ENCODE peak calls at places on chromosome 10, in seven cellular contexts. V is neuronal stem cell, K is mesendoderm, Z is ovary, Q is heart right ventricle, H is mesenchymal stem cell, O is RWPE2. P is an unnamed sample.
A peak's percentile ranks its signal among the peaks of the same experiment; 100 is the strongest.

GRCh38 chr10:79145174-79145483 is 76.4 kb downstream of the ZMIZ1 start:
- DNase-seq in V (no peak), K (no peak), Z (no peak), Q (no peak), H (no peak), O (no peak), P (no peak)

GRCh38 chr10:12588091-12588850 is 238.9 kb downstream of the CAMK1D start:
- DNase-seq in V (no peak), K (no peak), Z (no peak), Q (no peak), H (no peak), O (no peak), P (no peak)

GRCh38 chr10:97708976-97709745 is 4.4 kb upstream of the MARVELD1 start:
- DNase-seq in V (peak; percentile 65), K (peak; percentile 77), Z (peak; percentile 85), Q (peak; percentile 79), H (peak; percentile 75), O (no peak), P (peak; percentile 66)

GRCh38 chr10:33810986-33811385 is 476.5 kb upstream of the NRP1 start:
- DNase-seq in V (no peak), K (no peak), Z (peak; percentile 62), Q (no peak), H (no peak), O (no peak), P (no peak)

GRCh38 chr10:71031601-71032000 is 143.2 kb upstream of the PCBD1 start:
- DNase-seq in V (no peak), K (peak; percentile 34), Z (no peak), Q (no peak), H (no peak), O (no peak), P (no peak)

GRCh38 chr10:97270523-97271154 is 21.8 kb downstream of the ARHGAP19 start:
- DNase-seq in V (no peak), K (peak; percentile 22), Z (no peak), Q (no peak), H (peak; percentile 19), O (no peak), P (no peak)

GRCh38 chr10:118557946-118558345 is 37.5 kb downstream of the PRLHR start:
- DNase-seq in V (no peak), K (peak; percentile 43), Z (no peak), Q (no peak), H (no peak), O (no peak), P (peak; percentile 24)

GRCh38 chr10:97922378-97922758 is 72.7 kb downstream of the GOLGA7B start:
- DNase-seq in V (no peak), K (no peak), Z (no peak), Q (no peak), H (no peak), O (no peak), P (no peak)

GRCh38 chr10:79349072-79349491 is 1.8 kb downstream of the PPIF start:
- DNase-seq in V (no peak), K (no peak), Z (no peak), Q (no peak), H (no peak), O (no peak), P (no peak)

GRCh38 chr10:92693534-92693893 is 3.8 kb downstream of the HHEX start:
- DNase-seq in V (no peak), K (no peak), Z (no peak), Q (no peak), H (no peak), O (no peak), P (no peak)

GRCh38 chr10:79407811-79408795 is 37.3 kb downstream of the ZCCHC24 start:
- DNase-seq in V (no peak), K (no peak), Z (peak; percentile 78), Q (no peak), H (peak; percentile 60), O (peak; percentile 38), P (no peak)

GRCh38 chr10:89480047-89480446 is 55.3 kb downstream of the SLC16A12 start:
- DNase-seq in V (no peak), K (no peak), Z (no peak), Q (peak; percentile 24), H (no peak), O (no peak), P (no peak)

GRCh38 chr10:43707755-43708154 is 59.1 kb upstream of the ZNF32 start:
- DNase-seq in V (no peak), K (no peak), Z (no peak), Q (peak; percentile 84), H (no peak), O (no peak), P (no peak)

GRCh38 chr10:99694171-99694570 is 34.9 kb downstream of the ENTPD7 start:
- DNase-seq in V (no peak), K (no peak), Z (no peak), Q (no peak), H (peak; percentile 76), O (no peak), P (no peak)

GRCh38 chr10:21993360-21994001 is 10.0 kb downstream of the DNAJC1 start:
- DNase-seq in V (no peak), K (peak; percentile 36), Z (no peak), Q (no peak), H (peak; percentile 46), O (no peak), P (no peak)

GRCh38 chr10:115957010-115957395 is 316.0 kb downstream of the GFRA1 start:
- DNase-seq in V (no peak), K (no peak), Z (no peak), Q (no peak), H (no peak), O (no peak), P (no peak)

GRCh38 chr10:92809845-92810244 is 38.5 kb upstream of the EXOC6 start:
- DNase-seq in V (no peak), K (no peak), Z (no peak), Q (no peak), H (no peak), O (no peak), P (no peak)

GRCh38 chr10:123402656-123403055 is 248.5 kb downstream of the BUB3 start:
- DNase-seq in V (no peak), K (no peak), Z (no peak), Q (no peak), H (no peak), O (no peak), P (no peak)

GRCh38 chr10:5892007-5892406 is 2.0 kb downstream of the FBH1 start:
- DNase-seq in V (no peak), K (no peak), Z (no peak), Q (no peak), H (no peak), O (no peak), P (no peak)

GRCh38 chr10:95350212-95350829 is 59.5 kb upstream of the PDLIM1 start:
- DNase-seq in V (no peak), K (no peak), Z (no peak), Q (no peak), H (peak; percentile 72), O (no peak), P (no peak)

GRCh38 chr10:108249940-108250339 is 1085.4 kb upstream of the SORCS1 start:
- DNase-seq in V (no peak), K (no peak), Z (no peak), Q (no peak), H (no peak), O (no peak), P (no peak)

GRCh38 chr10:79178070-79178576 is 109.4 kb downstream of the ZMIZ1 start:
- DNase-seq in V (no peak), K (no peak), Z (no peak), Q (no peak), H (no peak), O (no peak), P (no peak)

GRCh38 chr10:101481256-101481655 is 106.8 kb downstream of the POLL start:
- DNase-seq in V (no peak), K (no peak), Z (no peak), Q (no peak), H (no peak), O (no peak), P (no peak)

GRCh38 chr10:101482568-101482967 is 105.5 kb downstream of the POLL start:
- DNase-seq in V (no peak), K (no peak), Z (no peak), Q (no peak), H (no peak), O (no peak), P (no peak)

GRCh38 chr10:101485681-101486554 is 102.1 kb downstream of the POLL start:
- DNase-seq in V (peak; percentile 30), K (peak; percentile 34), Z (peak; percentile 27), Q (no peak), H (no peak), O (no peak), P (peak; percentile 29)

GRCh38 chr10:101484154-101484748 is 103.8 kb downstream of the POLL start:
- DNase-seq in V (no peak), K (no peak), Z (no peak), Q (no peak), H (no peak), O (no peak), P (no peak)

GRCh38 chr10:101485207-101485606 is 102.8 kb downstream of the POLL start:
- DNase-seq in V (no peak), K (no peak), Z (no peak), Q (no peak), H (no peak), O (no peak), P (no peak)
- H3K4me3 ChIP-seq in V (no peak overlapping the region), K (no peak overlapping the region), Z (no peak overlapping the region), Q (no peak overlapping the region), H (no peak overlapping the region), O (no peak overlapping the region), P (no peak overlapping the region)

DNA sequence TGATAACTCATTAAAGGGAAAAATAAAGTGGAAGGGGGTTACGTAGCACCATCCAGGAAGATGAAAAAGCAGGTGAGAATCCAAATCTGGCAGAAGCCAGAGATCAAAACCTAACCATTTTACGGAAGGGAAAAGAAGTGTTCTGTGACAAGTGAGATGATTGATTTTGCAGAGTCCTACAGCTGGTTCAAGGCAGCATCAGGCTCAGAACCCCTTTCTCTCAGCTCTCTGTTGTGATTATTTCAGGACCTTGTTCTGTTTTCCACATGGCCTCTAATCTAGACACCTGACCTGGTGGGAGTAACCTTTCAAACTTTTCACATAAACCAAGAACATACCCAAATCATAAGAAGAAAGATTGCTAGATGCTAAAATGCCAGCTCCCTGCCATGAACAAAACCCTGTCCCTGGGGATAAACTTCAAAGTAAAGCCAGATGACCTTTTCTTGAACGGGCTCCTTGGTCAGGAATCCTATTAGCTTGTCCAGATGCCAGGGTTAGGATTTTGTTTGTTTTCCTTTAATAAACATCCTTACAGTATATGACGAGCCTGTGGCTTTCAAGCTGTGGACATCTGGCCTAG is 5.9 kb downstream of the DUSP5 start:
- DNase-seq in V (no peak), K (no peak), Z (no peak), Q (no peak), H (no peak), O (no peak), P (no peak)
- H3K36me3 ChIP-seq in V (no peaks in the 10 kb centered on the region), K (peaks cover 25% of the 10 kb centered on the region), Z (no peaks in the 10 kb centered on the region), Q (peaks cover 38% of the 10 kb centered on the region), H (peaks cover 30% of the 10 kb centered on the region), O (peaks cover 91% of the 10 kb centered on the region), P (peaks cover 10% of the 10 kb centered on the region)

DNA sequence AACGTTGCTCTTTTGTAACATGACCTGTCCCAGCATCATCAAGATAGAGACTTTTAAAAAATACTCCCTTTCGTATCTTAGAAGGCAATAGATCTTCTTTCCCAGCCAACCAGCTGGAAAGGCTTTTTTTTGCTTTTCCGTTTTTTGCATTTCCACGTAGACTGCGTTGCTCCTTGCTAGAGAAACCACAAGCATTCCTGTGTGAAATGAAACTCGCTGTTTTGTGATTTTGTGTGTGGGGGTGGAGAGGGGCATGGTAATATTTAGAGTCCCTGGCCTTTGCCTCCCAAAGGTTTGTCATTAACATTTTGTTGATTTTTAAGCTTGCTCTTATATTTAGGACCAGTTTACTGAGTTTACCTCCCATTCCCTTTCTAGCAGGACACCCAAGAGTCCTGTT is 243.5 kb downstream of the BICC1 start:
- DNase-seq in V (no peak), K (no peak), Z (no peak), Q (no peak), H (peak; percentile 42), O (no peak), P (no peak)
- H3K4me3 ChIP-seq in V (no peak overlapping the region), K (no peak overlapping the region), Z (peak overlapping the region; percentile 4), Q (no peak overlapping the region), H (peak overlapping the region; percentile 65), O (peak overlapping the region; percentile 29), P (no peak overlapping the region)

GRCh38 chr10:7291487-7292113 is 119.2 kb downstream of the SFMBT2 start:
- DNase-seq in V (no peak), K (no peak), Z (no peak), Q (no peak), H (no peak), O (no peak), P (no peak)
- H3K36me3 ChIP-seq in V (no peaks in the 10 kb centered on the region), K (no peaks in the 10 kb centered on the region), Z (no peaks in the 10 kb centered on the region), Q (no peaks in the 10 kb centered on the region), H (no peaks in the 10 kb centered on the region), O (no peaks in the 10 kb centered on the region), P (no peaks in the 10 kb centered on the region)